ENCODE peak calls at places on chromosomes 3 and 15, in eight cellular contexts. N is H7, P is GM12892, H is fibroblast of mammary gland, D is iPS DF 19.7, X is HS-5, R is LHCN-M2, S is tibial nerve. J is an unnamed sample.

GRCh38 chr3:149004622-149005021 is 13.3 kb downstream of the GYG1 start:
- DNase-seq in X (no peak), N (no peak), D (no peak), P (no peak), R (peak), H (peak), S (no peak), J (peak)

GRCh38 chr15:65476942-65477341 is 40.5 kb downstream of the DPP8 start:
- DNase-seq in X (peak), N (no peak), D (no peak), S (no peak), R (peak), P (no peak), H (peak), J (peak)

GRCh38 chr3:103712320-103713008 is 1277.6 kb downstream of the ZPLD1 start:
- DNase-seq in N (no peak), S (no peak), H (peak), D (no peak), P (no peak), X (peak), R (no peak), J (peak)

GRCh38 chr15:99442268-99442897 is 123.4 kb upstream of the MEF2A start:
- DNase-seq in X (peak), D (no peak), N (peak), P (no peak), R (peak), S (no peak), H (peak), J (peak)

GRCh38 chr15:56286213-56286612 is 42.5 kb upstream of the RFX7 start:
- DNase-seq in N (peak), P (no peak), X (no peak), S (no peak), R (no peak), D (no peak), H (no peak), J (no peak)

GRCh38 chr15:21267231-21267630 is 173.1 kb downstream of the POTEB3 start:
- DNase-seq in N (no peak), H (no peak), P (no peak), X (no peak), S (no peak), D (no peak), R (no peak), J (peak)

GRCh38 chr3:138219255-138219654 is 32.2 kb downstream of the ARMC8 start:
- DNase-seq in N (no peak), S (no peak), R (no peak), X (no peak), D (no peak), H (peak), P (no peak), J (no peak)

GRCh38 chr3:158094235-158094916 is 11.8 kb downstream of the SHOX2 start:
- DNase-seq in D (no peak), N (peak), R (no peak), S (no peak), X (no peak), P (no peak), H (no peak), J (no peak)

GRCh38 chr15:89628301-89628700 is 27.0 kb downstream of the KIF7 start:
- DNase-seq in R (no peak), D (no peak), H (no peak), N (peak), S (no peak), X (no peak), P (no peak), J (no peak)

GRCh38 chr3:172461530-172462138 is 13.4 kb upstream of the GHSR start:
- DNase-seq in D (no peak), R (peak), S (no peak), P (no peak), N (peak), X (no peak), H (peak), J (peak)

GRCh38 chr3:23810342-23811116 is 4.8 kb downstream of the UBE2E1 start:
- DNase-seq in X (no peak), H (no peak), N (peak), D (peak), R (peak), S (peak), P (no peak), J (peak)

GRCh38 chr15:52040167-52040900 is 21.3 kb downstream of the MAPK6 start:
- DNase-seq in H (peak), D (no peak), X (no peak), S (no peak), N (no peak), P (no peak), R (no peak), J (no peak)

GRCh38 chr15:63305276-63305675 is 27.9 kb downstream of the APH1B start:
- DNase-seq in D (no peak), X (no peak), R (no peak), S (no peak), N (no peak), H (no peak), P (no peak), J (no peak)

GRCh38 chr15:59687831-59688230 is 1.3 kb downstream of the BNIP2 start:
- DNase-seq in X (no peak), P (no peak), S (no peak), N (no peak), D (no peak), R (peak), H (peak), J (peak)

GRCh38 chr3:122921791-122922651 is 105.5 kb downstream of the SEMA5B start:
- DNase-seq in P (no peak), D (no peak), X (no peak), N (peak), R (no peak), H (no peak), S (no peak), J (no peak)

GRCh38 chr15:75844629-75845390 is 1.6 kb downstream of the UBE2Q2 start:
- DNase-seq in H (no peak), X (no peak), N (no peak), S (no peak), D (no peak), P (no peak), R (no peak), J (no peak)

GRCh38 chr15:66389098-66389858 is 2.6 kb downstream of the MAP2K1 start:
- DNase-seq in D (no peak), P (no peak), S (no peak), H (no peak), N (no peak), X (no peak), R (no peak), J (no peak)

GRCh38 chr15:100002091-100002620 is 268.9 kb upstream of the LYSMD4 start:
- DNase-seq in S (no peak), P (no peak), X (no peak), H (no peak), R (no peak), N (no peak), D (no peak), J (no peak)

GRCh38 chr3:184574552-184575430 is 13.2 kb downstream of the EPHB3 start:
- DNase-seq in D (peak), S (no peak), H (no peak), P (no peak), X (no peak), R (no peak), N (peak), J (no peak)

GRCh38 chr15:67501836-67502461 is 19.0 kb upstream of the C15orf61 start:
- DNase-seq in S (no peak), D (no peak), N (peak), R (no peak), H (no peak), P (no peak), X (no peak), J (no peak)

GRCh38 chr15:52255008-52255407 is 40.6 kb downstream of the MYO5C start:
- DNase-seq in X (no peak), P (no peak), D (no peak), H (peak), N (no peak), R (peak), S (no peak), J (peak)

GRCh38 chr3:173529062-173529711 is 131.6 kb downstream of the NLGN1 start:
- DNase-seq in N (peak), R (no peak), X (no peak), H (peak), S (no peak), P (no peak), D (peak), J (peak)

GRCh38 chr3:186365202-186365974 is 3.4 kb upstream of the DGKG start:
- DNase-seq in P (no peak), R (peak), H (peak), D (no peak), N (no peak), S (no peak), X (no peak), J (no peak)

J was measured in HCEC 1CT.